ENCODE peak calls at places on chromosomes 4 and X, in four cellular contexts. H is heart right ventricle, M is transverse colon, K is GM23338. I is an unnamed sample.

GRCh38 chrX:115399306-115399705 is 109.8 kb downstream of the LUZP4 start:
- DNase-seq in H (no peak), M (no peak), K (no peak), I (no peak)

GRCh38 chrX:41085105-41085882 is at the start of gene USP9X:
- DNase-seq in H (peak; percentile 88), M (peak; percentile 95), K (peak; percentile 78), I (peak; percentile 97)

GRCh38 chrX:23694606-23695005 is 27.3 kb downstream of the PRDX4 start:
- DNase-seq in H (peak; percentile 49), M (peak; percentile 55), K (peak; percentile 55), I (peak; percentile 76)

GRCh38 chr4:30617836-30618235 is 102.3 kb upstream of the PCDH7 start:
- DNase-seq in H (no peak), M (no peak), K (no peak), I (no peak)

GRCh38 chr4:87851955-87852354 is 19.2 kb downstream of the MEPE start:
- DNase-seq in H (no peak), M (no peak), K (no peak), I (no peak)

GRCh38 chr4:8818063-8818881 is 53.4 kb downstream of the HMX1 start:
- DNase-seq in H (no peak), M (peak; percentile 2), K (no peak), I (no peak)

GRCh38 chrX:120857240-120857639 is 18.4 kb downstream of the CT47B1 start:
- DNase-seq in H (no peak), M (no peak), K (peak; percentile 88), I (peak; percentile 91)

GRCh38 chrX:123311486-123311885 is 127.4 kb downstream of the GRIA3 start:
- DNase-seq in H (no peak), M (no peak), K (no peak), I (no peak)

GRCh38 chr4:82811838-82812672 is 13.5 kb upstream of the SCD5 start:
- DNase-seq in H (no peak), M (no peak), K (peak; percentile 73), I (peak; percentile 67)

GRCh38 chrX:119618439-119618838 is 12.2 kb upstream of the NKRF start:
- DNase-seq in H (no peak), M (peak; percentile 24), K (no peak), I (no peak)

GRCh38 chrX:5936438-5936837 is 292.2 kb downstream of the NLGN4X start:
- DNase-seq in H (peak; percentile 14), M (no peak), K (no peak), I (no peak)

GRCh38 chr4:172514011-172514410 is 654.6 kb upstream of the GALNT7 start:
- DNase-seq in H (no peak), M (peak; percentile 35), K (peak; percentile 3), I (peak; percentile 48)

GRCh38 chr4:165588534-165589310 is 209.9 kb downstream of the CPE start:
- DNase-seq in H (no peak), M (no peak), K (no peak), I (no peak)
- H3K27ac ChIP-seq in H (no peak overlapping the region), M (no peak overlapping the region), K (no peak overlapping the region), I (no peak overlapping the region)

GRCh38 chr4:1561286-1561990 is 122.7 kb downstream of the FAM53A start:
- DNase-seq in H (no peak), M (no peak), K (no peak), I (no peak)
- H3K27me3 ChIP-seq in H (peaks cover 48% of the 10 kb centered on the region), M (peaks cover 71% of the 10 kb centered on the region), K (no peaks in the 10 kb centered on the region), I (no peaks in the 10 kb centered on the region)

DNA sequence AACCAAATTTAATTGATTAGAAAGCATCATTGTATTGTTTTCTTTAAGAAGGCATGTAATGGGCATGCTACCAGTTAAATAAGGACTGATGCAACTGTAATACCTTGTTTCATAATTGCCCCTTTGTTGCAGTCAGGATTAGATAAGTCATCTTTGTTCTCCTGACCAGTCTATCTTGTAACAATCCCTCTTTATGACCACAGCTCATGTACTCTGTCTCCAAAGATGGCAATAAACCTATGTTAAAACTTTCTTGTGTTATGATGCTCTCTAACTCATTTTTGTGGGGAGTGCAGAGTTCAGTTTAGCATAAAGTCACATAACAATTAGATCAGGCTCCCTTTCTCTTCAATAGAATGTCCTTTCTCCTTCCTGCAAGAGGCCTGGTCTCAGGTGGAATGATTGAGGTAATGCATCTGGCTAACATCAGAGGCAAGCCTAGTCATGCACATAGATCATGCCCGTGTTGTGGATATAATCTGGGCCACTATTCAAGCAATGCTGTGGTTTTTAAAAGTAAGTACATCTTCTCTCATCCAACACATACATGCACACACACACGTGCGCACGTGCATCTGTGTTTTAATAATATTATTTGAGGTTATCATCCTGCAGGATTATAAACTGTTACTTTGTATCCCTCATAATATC is 45.6 kb downstream of the TMEM154 start:
- DNase-seq in H (no peak), M (no peak), K (no peak), I (no peak)
- H3K4me1 ChIP-seq in H (no peaks in the 10 kb centered on the region), M (no peaks in the 10 kb centered on the region), K (peaks cover 10% of the 10 kb centered on the region), I (no peaks in the 10 kb centered on the region)

GRCh38 chrX:48496660-48497059 is 12.1 kb upstream of the PORCN start:
- DNase-seq in H (no peak), M (no peak), K (no peak), I (no peak)

GRCh38 chrX:48492293-48492910 is 16.4 kb upstream of the PORCN start:
- DNase-seq in H (no peak), M (no peak), K (no peak), I (no peak)

GRCh38 chrX:48498374-48498809 is 10.4 kb upstream of the PORCN start:
- DNase-seq in H (no peak), M (no peak), K (no peak), I (no peak)

GRCh38 chrX:48493890-48494364 is 14.9 kb upstream of the PORCN start:
- DNase-seq in H (no peak), M (no peak), K (peak; percentile 77), I (peak; percentile 84)

GRCh38 chrX:48497871-48498270 is 10.9 kb upstream of the PORCN start:
- DNase-seq in H (no peak), M (no peak), K (no peak), I (no peak)
- H3K27ac ChIP-seq in H (no peak overlapping the region), M (no peak overlapping the region), K (no peak overlapping the region), I (no peak overlapping the region)

GRCh38 chr4:2817136-2817535 is 24.3 kb downstream of the SH3BP2 start:
- DNase-seq in H (no peak), M (no peak), K (no peak), I (no peak)

GRCh38 chr4:2818351-2818939 is 25.2 kb upstream of the ADD1 start:
- DNase-seq in H (no peak), M (no peak), K (peak; percentile 69), I (peak; percentile 78)

GRCh38 chr4:2816401-2816954 is 23.6 kb downstream of the SH3BP2 start:
- DNase-seq in H (no peak), M (no peak), K (no peak), I (no peak)

GRCh38 chr4:2819244-2820215 is 24.1 kb upstream of the ADD1 start:
- DNase-seq in H (no peak), M (no peak), K (no peak), I (no peak)

GRCh38 chr4:2817701-2818350 is 24.9 kb downstream of the SH3BP2 start:
- DNase-seq in H (no peak), M (peak; percentile 66), K (peak; percentile 77), I (peak; percentile 88)
- H3K27me3 ChIP-seq in H (no peaks in the 10 kb centered on the region), M (no peaks in the 10 kb centered on the region), K (no peaks in the 10 kb centered on the region), I (no peaks in the 10 kb centered on the region)

GRCh38 chrX:153927936-153928760 is 2.1 kb upstream of the ARHGAP4 start:
- DNase-seq in H (peak; percentile 92), M (peak; percentile 96), K (peak; percentile 96), I (peak; percentile 96)
- H3K4me1 ChIP-seq in H (peaks cover 63% of the 10 kb centered on the region), M (peaks cover 7% of the 10 kb centered on the region), K (peaks cover 10% of the 10 kb centered on the region), I (no peaks in the 10 kb centered on the region)

GRCh38 chr4:114684462-114684861 is 85.9 kb downstream of the UGT8 start:
- DNase-seq in H (no peak), M (no peak), K (no peak), I (no peak)
- H3K27ac ChIP-seq in H (no peak overlapping the region), M (no peak overlapping the region), K (no peak overlapping the region), I (no peak overlapping the region)

DNA sequence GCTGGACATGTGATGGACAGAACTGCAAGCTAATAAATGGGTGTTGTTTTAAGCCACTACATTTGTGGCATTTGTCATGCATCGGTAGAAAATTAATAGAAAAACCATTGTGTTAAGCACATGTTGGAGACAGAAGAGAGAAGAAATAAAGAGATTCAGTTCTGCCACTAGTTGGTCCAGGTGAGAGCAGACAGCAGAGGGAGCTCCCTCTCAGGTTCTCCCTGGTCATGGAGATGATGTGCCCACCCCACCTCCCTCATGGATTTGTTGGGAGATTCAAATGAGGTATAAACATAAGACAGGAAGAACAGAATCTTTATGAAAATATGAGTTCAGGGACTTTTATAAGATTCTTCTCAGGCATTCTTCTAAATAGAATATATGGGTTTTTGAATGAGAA is 36.8 kb upstream of the OCIAD2 start:
- DNase-seq in H (no peak), M (no peak), K (peak; percentile 73), I (peak; percentile 81)
- H3K27me3 ChIP-seq in H (no peaks in the 10 kb centered on the region), M (no peaks in the 10 kb centered on the region), K (peaks cover 3% of the 10 kb centered on the region), I (peaks cover 19% of the 10 kb centered on the region)

DNA sequence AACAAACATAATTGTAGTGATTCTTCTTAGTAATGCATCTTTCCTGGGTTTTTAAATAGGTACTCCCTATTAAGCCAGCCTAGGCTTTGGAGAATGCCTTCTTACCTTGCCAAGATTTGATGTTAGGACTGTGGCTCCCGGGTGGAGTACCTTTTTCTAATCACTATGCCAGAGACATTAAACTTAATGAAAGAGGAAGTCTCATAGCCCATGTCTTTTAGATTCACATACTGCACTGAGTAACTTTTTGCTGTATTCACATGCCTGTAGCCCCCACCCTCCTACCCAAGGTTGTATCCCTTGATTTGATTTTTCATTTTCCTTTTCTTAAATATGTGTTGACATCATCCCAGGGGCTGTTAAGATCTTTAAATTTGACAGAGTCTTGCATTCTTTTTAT is 104.2 kb upstream of the TLR2 start:
- DNase-seq in H (no peak), M (no peak), K (no peak), I (no peak)
- H3K4me1 ChIP-seq in H (peaks cover 13% of the 10 kb centered on the region), M (peaks cover 8% of the 10 kb centered on the region), K (no peaks in the 10 kb centered on the region), I (no peaks in the 10 kb centered on the region)

I was measured in endodermal cell.